ENCODE peak calls at places on chromosome 16, in six cellular contexts. O is ascending aorta, T is K562, E is Panc1, G is heart left ventricle, P is hepatocyte. X is an unnamed sample. For H3K4me1, the result is how much of the 10 kb centered on the place peaks cover.

GRCh38 chr16:17780181-17780580 is 309.4 kb upstream of the XYLT1 start:
- DNase-seq in O (no peak), T (no peak), E (no peak), G (no peak), P (peak), X (no peak)

GRCh38 chr16:87721622-87722565 is 43.9 kb downstream of the KLHDC4 start:
- DNase-seq in O (no peak), T (peak), E (no peak), G (no peak), P (no peak), X (no peak)

GRCh38 chr16:78210305-78210704 is 110.9 kb downstream of the WWOX start:
- DNase-seq in O (no peak), T (no peak), E (no peak), G (no peak), P (no peak), X (no peak)

GRCh38 chr16:4393243-4393606 is 21.6 kb downstream of the VASN start:
- DNase-seq in O (no peak), T (no peak), E (no peak), G (no peak), P (no peak), X (no peak)

GRCh38 chr16:21033264-21033663 is 117.4 kb downstream of the DNAH3 start:
- DNase-seq in O (no peak), T (no peak), E (no peak), G (no peak), P (no peak), X (no peak)

GRCh38 chr16:56425439-56425832 is at the start of gene AMFR:
- DNase-seq in O (no peak), T (peak), E (no peak), G (peak), P (peak), X (peak)

GRCh38 chr16:78196527-78196926 is 97.1 kb downstream of the WWOX start:
- DNase-seq in O (no peak), T (no peak), E (no peak), G (no peak), P (no peak), X (no peak)

GRCh38 chr16:87860553-87861299 is 8.6 kb downstream of the SLC7A5 start:
- DNase-seq in O (no peak), T (peak), E (no peak), G (no peak), P (no peak), X (peak)

GRCh38 chr16:71360378-71360777 is 1.9 kb downstream of the CALB2 start:
- DNase-seq in O (no peak), T (peak), E (no peak), G (no peak), P (peak), X (no peak)

GRCh38 chr16:5056347-5056746 is 9.4 kb downstream of the C16orf89 start:
- DNase-seq in O (no peak), T (peak), E (no peak), G (no peak), P (peak), X (no peak)

GRCh38 chr16:27511657-27512056 is 38.1 kb downstream of the GTF3C1 start:
- DNase-seq in O (no peak), T (no peak), E (no peak), G (peak), P (no peak), X (peak)

GRCh38 chr16:78215222-78215621 is 115.8 kb downstream of the WWOX start:
- DNase-seq in O (no peak), T (no peak), E (no peak), G (no peak), P (no peak), X (no peak)

GRCh38 chr16:29710227-29711219 is 31.5 kb downstream of the QPRT start:
- DNase-seq in O (no peak), T (peak), E (peak), G (no peak), P (peak), X (no peak)

GRCh38 chr16:87627542-87628245 is 25.4 kb downstream of the JPH3 start:
- DNase-seq in O (no peak), T (no peak), E (no peak), G (no peak), P (no peak), X (no peak)

GRCh38 chr16:56872863-56873391 is 7.9 kb downstream of the SLC12A3 start:
- DNase-seq in O (no peak), T (no peak), E (no peak), G (no peak), P (no peak), X (no peak)

GRCh38 chr16:554640-555413 is 5.4 kb upstream of the PRR35 start:
- DNase-seq in O (no peak), T (no peak), E (no peak), G (no peak), P (no peak), X (no peak)

GRCh38 chr16:87131996-87132345 is 185.2 kb downstream of the C16orf95 start:
- DNase-seq in O (no peak), T (no peak), E (no peak), G (no peak), P (no peak), X (no peak)

GRCh38 chr16:50861926-50862325 is 120.0 kb downstream of the CYLD start:
- DNase-seq in O (no peak), T (no peak), E (no peak), G (no peak), P (no peak), X (no peak)

GRCh38 chr16:21197115-21197514 is 14.3 kb downstream of the ZP2 start:
- DNase-seq in O (no peak), T (no peak), E (no peak), G (no peak), P (no peak), X (no peak)

GRCh38 chr16:6048017-6048416 is 950.4 kb upstream of the EEF2KMT start:
- DNase-seq in O (no peak), T (no peak), E (no peak), G (no peak), P (no peak), X (no peak)

GRCh38 chr16:1325673-1326371 is 7.6 kb upstream of the BAIAP3 start:
- DNase-seq in O (no peak), T (no peak), E (no peak), G (no peak), P (no peak), X (no peak)

GRCh38 chr16:51409001-51409675 is 258.1 kb upstream of the SALL1 start:
- DNase-seq in O (no peak), T (no peak), E (no peak), G (no peak), P (no peak), X (no peak)

GRCh38 chr16:47694543-47694942 is 233.4 kb downstream of the PHKB start:
- DNase-seq in O (no peak), T (no peak), E (no peak), G (no peak), P (no peak), X (no peak)

GRCh38 chr16:84541999-84542876 is 37.8 kb upstream of the MEAK7 start:
- DNase-seq in O (no peak), T (no peak), E (no peak), G (no peak), P (no peak), X (no peak)

GRCh38 chr16:57728336-57729181 is 7.0 kb upstream of the KATNB1 start:
- DNase-seq in O (no peak), T (no peak), E (no peak), G (no peak), P (no peak), X (no peak)

GRCh38 chr16:52456368-52456767 is 90.6 kb downstream of the TOX3 start:
- DNase-seq in O (no peak), T (no peak), E (no peak), G (no peak), P (peak), X (no peak)

GRCh38 chr16:4948903-4949766 is 9.0 kb upstream of the SEC14L5 start:
- DNase-seq in O (no peak), T (no peak), E (no peak), G (no peak), P (no peak), X (no peak)

GRCh38 chr16:74100405-74101316 is 196.0 kb upstream of the PSMD7 start:
- DNase-seq in O (no peak), T (no peak), E (no peak), G (no peak), P (no peak), X (no peak)

GRCh38 chr16:1119766-1120611 is 23.9 kb upstream of the C1QTNF8 start:
- DNase-seq in O (no peak), T (peak), E (no peak), G (no peak), P (no peak), X (no peak)

GRCh38 chr16:71927383-71927782 is 32.1 kb downstream of the IST1 start:
- DNase-seq in O (no peak), T (peak), E (no peak), G (peak), P (peak), X (peak)

GRCh38 chr16:56534847-56535383 is 15.1 kb upstream of the BBS2 start:
- DNase-seq in O (no peak), T (no peak), E (no peak), G (no peak), P (no peak), X (no peak)

GRCh38 chr16:65833171-65833871 is 533.2 kb upstream of the CDH5 start:
- DNase-seq in O (no peak), T (peak), E (no peak), G (no peak), P (peak), X (no peak)

GRCh38 chr16:29901607-29901945 is 1.3 kb downstream of the ASPHD1 start:
- DNase-seq in O (no peak), T (no peak), E (no peak), G (no peak), P (no peak), X (no peak)

GRCh38 chr16:69494993-69495392 is 70.6 kb downstream of the CYB5B start:
- DNase-seq in O (no peak), T (peak), E (no peak), G (no peak), P (no peak), X (no peak)

GRCh38 chr16:70687671-70688265 is 1.9 kb upstream of the MTSS2 start:
- DNase-seq in O (no peak), T (no peak), E (no peak), G (no peak), P (no peak), X (no peak)

GRCh38 chr16:84641643-84642358 is 6.5 kb upstream of the KLHL36 start:
- DNase-seq in O (no peak), T (no peak), E (no peak), G (no peak), P (no peak), X (no peak)

GRCh38 chr16:28936784-28937155 is 5.0 kb downstream of the CD19 start:
- DNase-seq in O (no peak), T (no peak), E (no peak), G (no peak), P (no peak), X (no peak)

GRCh38 chr16:53775821-53776431 is 72.0 kb downstream of the FTO start:
- DNase-seq in O (no peak), T (no peak), E (no peak), G (peak), P (peak), X (peak)

GRCh38 chr16:57374067-57374534 is 1.8 kb downstream of the CX3CL1 start:
- DNase-seq in O (no peak), T (no peak), E (no peak), G (no peak), P (no peak), X (no peak)

GRCh38 chr16:14310519-14310991 is 239.4 kb downstream of the MRTFB start:
- DNase-seq in O (no peak), T (peak), E (no peak), G (no peak), P (no peak), X (no peak)
- TF ChIP-seq CTCF in O (no peak), T (peak), E (no peak), G (no peak), P (no peak), X (peak)

DNA sequence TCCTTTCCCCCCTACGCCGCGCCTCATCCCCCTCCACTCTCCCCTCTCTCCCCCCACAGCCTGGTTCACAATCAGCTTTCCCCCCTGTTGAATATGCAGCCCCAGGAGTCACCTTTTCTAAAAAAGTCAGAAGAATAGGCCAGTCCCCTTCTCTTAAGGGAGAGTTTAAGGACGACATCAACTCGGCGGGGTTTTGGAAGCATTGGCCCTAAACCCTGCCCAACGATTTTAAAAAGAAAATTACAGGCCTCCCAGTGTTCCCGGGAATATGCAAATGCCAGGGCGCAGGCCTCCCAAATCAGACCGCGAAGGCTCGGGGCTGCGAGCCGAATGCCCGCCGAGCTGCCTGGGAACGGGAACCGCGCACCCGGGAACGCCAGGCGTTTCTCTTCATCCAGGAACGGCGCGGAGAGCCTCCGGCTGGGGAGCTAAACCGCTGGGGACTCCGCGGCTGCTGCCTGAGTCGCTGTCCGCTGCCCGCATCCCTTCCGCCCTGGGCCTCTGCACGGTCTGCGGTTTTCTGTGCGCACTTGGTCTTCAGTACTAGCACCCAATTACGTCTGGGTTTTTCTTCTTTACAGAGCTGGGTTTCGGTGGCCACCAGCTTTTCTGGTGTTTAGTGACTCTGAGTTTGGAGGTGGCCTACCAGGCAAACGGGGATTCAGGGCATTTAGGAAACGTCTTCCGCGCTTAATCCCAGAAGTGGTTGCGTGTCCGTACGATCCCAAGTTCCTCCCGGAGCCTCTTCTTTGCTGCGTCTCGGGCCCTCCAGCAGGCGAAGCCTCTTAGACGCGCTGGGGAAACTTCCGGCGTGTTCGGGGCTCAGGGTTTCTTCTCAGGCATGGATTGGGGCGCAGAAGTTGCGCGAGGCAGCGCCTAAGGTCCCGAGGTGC is 5.7 kb downstream of the IRX5 start:
- DNase-seq in O (no peak), T (no peak), E (no peak), G (peak), P (peak), X (no peak)
- H3K27ac ChIP-seq in O (peak), T (no peak), E (no peak), G (peak), P (peak), X (peak)

DNA sequence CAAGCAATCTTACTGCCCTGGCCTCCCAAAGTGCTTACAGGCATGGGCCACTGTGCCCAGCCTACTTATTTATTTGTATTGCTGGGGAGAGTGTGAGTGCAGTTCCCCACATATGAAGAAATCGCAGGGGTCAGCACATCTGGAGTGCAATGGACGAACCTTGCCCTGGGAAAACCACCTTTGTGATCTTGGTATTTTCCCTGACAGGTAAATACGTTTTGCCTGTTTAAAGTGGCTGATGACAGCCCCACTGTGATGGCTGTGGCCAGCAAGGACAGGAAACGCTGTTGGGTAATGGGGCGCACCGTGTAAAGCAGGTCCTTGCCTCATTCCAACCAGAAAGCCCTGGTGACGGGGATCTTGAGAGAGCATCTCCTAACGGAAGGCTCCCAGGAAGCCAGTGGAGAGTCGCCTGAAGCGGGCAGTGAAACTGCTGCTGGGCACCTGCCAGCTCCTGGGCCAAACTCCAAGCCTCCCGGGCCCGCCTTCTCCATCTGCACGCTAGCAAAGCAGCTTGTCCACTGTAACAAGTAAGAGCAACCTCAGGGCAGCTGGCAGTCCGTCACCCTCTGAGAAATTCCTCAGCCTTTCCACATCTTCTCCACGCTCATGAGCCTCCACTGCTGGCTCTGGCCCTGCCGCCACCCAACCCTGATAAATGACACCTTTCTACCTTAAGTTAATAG is 17.5 kb downstream of the EMC8 start:
- DNase-seq in O (no peak), T (no peak), E (no peak), G (peak), P (peak), X (no peak)
- H3K4me1 ChIP-seq in O (under half), T (under half), E (under half), G (under half), P (under half), X (under half)

GRCh38 chr16:3174618-3175148 is 13.3 kb upstream of the OR1F1 start:
- DNase-seq in O (no peak), T (no peak), E (no peak), G (no peak), P (no peak), X (no peak)

GRCh38 chr16:3171181-3171854 is 16.7 kb upstream of the OR1F1 start:
- DNase-seq in O (no peak), T (no peak), E (no peak), G (no peak), P (no peak), X (no peak)

GRCh38 chr16:3171855-3172593 is 16.0 kb upstream of the OR1F1 start:
- DNase-seq in O (no peak), T (peak), E (peak), G (no peak), P (no peak), X (no peak)

GRCh38 chr16:3175157-3176153 is 12.5 kb upstream of the OR1F1 start:
- DNase-seq in O (no peak), T (peak), E (no peak), G (no peak), P (no peak), X (no peak)

DNA sequence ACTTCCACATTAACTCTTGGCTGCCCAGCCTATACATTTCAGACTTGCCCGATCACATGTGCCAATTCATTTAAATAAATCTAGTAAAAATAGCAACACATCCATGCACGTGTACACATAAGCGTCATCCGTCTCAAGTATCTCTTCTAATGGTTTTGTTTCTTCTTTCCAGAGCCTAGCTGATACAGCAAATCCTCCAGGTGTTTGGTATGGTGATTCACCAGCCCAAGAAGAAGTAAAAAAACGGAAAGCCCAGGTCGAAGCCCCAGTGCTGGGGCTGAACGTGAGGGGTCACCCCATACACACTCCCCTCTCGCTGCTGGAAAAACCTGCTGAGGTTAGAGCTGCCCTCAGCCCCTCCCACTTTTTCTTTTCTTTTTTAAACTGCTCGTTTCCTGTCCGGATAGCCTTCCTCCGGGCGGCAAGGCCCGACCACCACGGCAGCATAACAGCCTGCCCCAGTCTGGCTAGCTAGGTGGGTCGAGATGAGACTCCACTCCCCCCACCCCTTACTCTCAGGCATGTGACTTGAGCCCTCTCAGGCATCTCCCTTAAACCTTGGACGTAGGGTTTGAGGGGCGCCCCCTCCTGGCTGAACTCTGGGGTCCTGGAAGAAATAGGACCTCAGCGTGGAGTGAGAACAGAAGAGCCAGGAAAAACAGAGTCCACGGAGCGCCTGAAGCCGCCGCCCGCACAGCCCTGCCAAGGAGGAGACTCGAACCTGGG is 13.9 kb upstream of the OR1F1 start:
- DNase-seq in O (no peak), T (peak), E (no peak), G (no peak), P (no peak), X (no peak)
- TF ChIP-seq CTCF in O (no peak), T (peak), E (peak), G (no peak), P (peak), X (no peak)

GRCh38 chr16:12162151-12162559 is 185.6 kb downstream of the SNX29 start:
- DNase-seq in O (no peak), T (no peak), E (no peak), G (no peak), P (no peak), X (no peak)
- H3K27ac ChIP-seq in O (no peak), T (no peak), E (no peak), G (peak), P (no peak), X (no peak)

DNA sequence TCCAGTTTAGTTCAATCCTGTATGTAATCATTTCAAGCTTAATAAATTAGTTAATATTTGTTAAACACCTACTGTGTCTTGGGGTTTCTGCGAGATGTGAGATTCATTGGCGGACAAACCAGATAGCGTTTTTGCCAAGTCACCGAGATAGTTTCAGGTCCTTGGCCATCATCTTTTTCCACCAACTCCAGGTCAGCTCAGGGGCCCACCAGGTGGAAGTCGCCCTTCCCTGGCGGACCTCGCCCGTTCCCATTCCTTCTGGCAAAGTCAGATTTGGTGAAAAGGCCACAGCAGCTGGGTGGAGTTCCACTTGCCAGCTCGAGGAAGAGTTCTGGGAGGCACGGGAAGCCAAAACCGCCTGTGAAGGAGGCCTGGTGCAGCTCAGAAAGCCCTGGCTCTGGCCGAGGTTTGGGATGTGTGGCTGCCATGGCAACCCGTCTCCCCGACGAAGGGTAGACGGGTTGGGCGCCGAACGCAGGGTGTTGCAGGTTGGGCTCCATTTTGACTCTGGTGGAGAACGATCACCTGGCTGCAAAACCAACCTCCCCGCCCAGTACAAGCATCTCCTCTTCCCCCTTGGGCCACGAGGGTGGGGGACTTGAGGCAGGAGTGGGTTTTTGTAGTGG is 39.5 kb downstream of the CMIP start:
- DNase-seq in O (no peak), T (no peak), E (no peak), G (no peak), P (no peak), X (no peak)
- H3K4me1 ChIP-seq in O (under half), T (half or more), E (under half), G (under half), P (under half), X (under half)